ENCODE peak calls at places on chromosomes 11 and 22, in four cellular contexts. J is endothelial cell, C is T-helper 9 cell, T is GM12891. H is an unnamed sample.

GRCh38 chr11:131977231-131977630 is 606.8 kb downstream of the NTM start:
- DNase-seq in J (no peak), C (no peak), T (no peak), H (no peak)

GRCh38 chr11:115660072-115660805 is 156.0 kb upstream of the CADM1 start:
- DNase-seq in J (peak; percentile 17), C (no peak), T (no peak), H (no peak)

GRCh38 chr11:79273781-79274180 is 167.0 kb downstream of the TENM4 start:
- DNase-seq in J (no peak), C (no peak), T (no peak), H (no peak)

GRCh38 chr11:47005441-47005840 is 68.9 kb downstream of the CSTPP1 start:
- DNase-seq in J (no peak), C (no peak), T (no peak), H (no peak)

GRCh38 chr11:32390712-32391111 is 44.6 kb downstream of the WT1 start:
- DNase-seq in J (no peak), C (no peak), T (no peak), H (no peak)

GRCh38 chr11:103940542-103940941 is 95.9 kb upstream of the DDI1 start:
- DNase-seq in J (no peak), C (no peak), T (no peak), H (no peak)

GRCh38 chr11:4025248-4025956 is 69.2 kb upstream of the RRM1 start:
- DNase-seq in J (no peak), C (no peak), T (no peak), H (no peak)

GRCh38 chr11:120180571-120181445 is 30.0 kb upstream of the OAF start:
- DNase-seq in J (no peak), C (no peak), T (no peak), H (peak; percentile 22)

GRCh38 chr11:94934836-94935235 is 38.5 kb downstream of the CWC15 start:
- DNase-seq in J (no peak), C (no peak), T (no peak), H (no peak)

GRCh38 chr22:20080776-20081654 is 974 bp downstream of the DGCR8 start:
- DNase-seq in J (peak; percentile 45), C (no peak), T (no peak), H (no peak)

GRCh38 chr11:112294688-112295340 is 34.2 kb upstream of the PLET1 start:
- DNase-seq in J (no peak), C (no peak), T (no peak), H (no peak)

GRCh38 chr11:61927501-61927900 is 10.1 kb upstream of the RAB3IL1 start:
- DNase-seq in J (no peak), C (no peak), T (no peak), H (no peak)

GRCh38 chr22:35544810-35545209 is 4.2 kb downstream of the RASD2 start:
- DNase-seq in J (no peak), C (no peak), T (no peak), H (no peak)

GRCh38 chr11:118596226-118596625 is 11.2 kb upstream of the PHLDB1 start:
- DNase-seq in J (no peak), C (no peak), T (no peak), H (no peak)

GRCh38 chr22:23251445-23252093 is 71.3 kb downstream of the BCR start:
- DNase-seq in J (no peak), C (no peak), T (no peak), H (no peak)

GRCh38 chr11:104895619-104896018 is 2.6 kb downstream of the CASP12 start:
- DNase-seq in J (no peak), C (no peak), T (no peak), H (no peak)

GRCh38 chr11:33893711-33894401 is 2.0 kb upstream of the LMO2 start:
- DNase-seq in J (no peak), C (peak; percentile 10), T (no peak), H (no peak)

GRCh38 chr22:36790648-36791047 is 14.7 kb upstream of the IFT27 start:
- DNase-seq in J (no peak), C (no peak), T (peak; percentile 38), H (no peak)

GRCh38 chr22:37985751-37986281 is 1.5 kb upstream of the SOX10 start:
- DNase-seq in J (no peak), C (no peak), T (no peak), H (no peak)

GRCh38 chr11:82185925-82186324 is 547.7 kb downstream of the FAM181B start:
- DNase-seq in J (no peak), C (no peak), T (no peak), H (no peak)

GRCh38 chr11:28596816-28597215 is 488.6 kb downstream of the METTL15 start:
- DNase-seq in J (no peak), C (no peak), T (no peak), H (no peak)

GRCh38 chr22:17198188-17199130 is 20.8 kb downstream of the ADA2 start:
- DNase-seq in J (peak; percentile 80), C (no peak), T (no peak), H (peak; percentile 19)

GRCh38 chr11:66020618-66021357 is 5.5 kb downstream of the CATSPER1 start:
- DNase-seq in J (no peak), C (no peak), T (no peak), H (no peak)

GRCh38 chr11:116948375-116948774 is 111.0 kb upstream of the APOA1 start:
- DNase-seq in J (no peak), C (no peak), T (no peak), H (peak; percentile 19)

GRCh38 chr11:2580444-2581050 is 119.2 kb downstream of the KCNQ1OT1 start:
- DNase-seq in J (no peak), C (no peak), T (no peak), H (peak; percentile 9)

GRCh38 chr11:12074529-12075195 is 35.7 kb upstream of the MICAL2 start:
- DNase-seq in J (no peak), C (no peak), T (no peak), H (no peak)

GRCh38 chr11:128692750-128693578 is 908 bp upstream of the FLI1 start:
- DNase-seq in J (no peak), C (no peak), T (peak; percentile 49), H (peak; percentile 48)

GRCh38 chr22:29947410-29948387 is 64.7 kb downstream of the MTMR3 start:
- DNase-seq in J (no peak), C (no peak), T (no peak), H (no peak)

GRCh38 chr11:61181489-61181888 is 20.3 kb upstream of the VPS37C start:
- DNase-seq in J (no peak), C (no peak), T (no peak), H (no peak)

GRCh38 chr11:69076129-69076791 is 27.5 kb downstream of the TPCN2 start:
- DNase-seq in J (no peak), C (no peak), T (no peak), H (no peak)

GRCh38 chr11:21839870-21840269 is 353.0 kb upstream of the ANO5 start:
- DNase-seq in J (no peak), C (no peak), T (no peak), H (no peak)

GRCh38 chr11:109424893-109425292 is 2.9 kb downstream of the C11orf87 start:
- DNase-seq in J (peak; percentile 41), C (no peak), T (no peak), H (no peak)